ENCODE peak calls at places on chromosomes 7 and 10, in ten cellular contexts. V is fibroblast of the aortic adventitia; U is cardiac fibroblast; O is activated T-cell treated with anti-CD3 and anti-CD28 coated beads, Interleukin-2, amount 50 U/mL, for 4 hours; I is central memory CD8-positive, alpha-beta T cell; L is GM12891; K is CD8-positive, alpha-beta memory T cell; D is GM12878; H is NCI-H1092 treated with DMSO at 0.1 percent for 48 hours; S is fibroblast of the conjunctiva. X is an unnamed sample.

GRCh38 chr7:84085147-84085546 is 109.4 kb downstream of the SEMA3A start:
- DNase-seq in S (no peak), H (no peak), K (no peak), I (no peak), D (no peak), U (peak), O (no peak), V (peak), L (no peak), X (no peak)

GRCh38 chr7:51121945-51122425 is 194.6 kb downstream of the COBL start:
- DNase-seq in S (no peak), H (no peak), L (no peak), K (no peak), I (no peak), O (no peak), D (no peak), U (peak), V (no peak), X (no peak)

GRCh38 chr7:42753917-42754363 is 157.9 kb downstream of the C7orf25 start:
- DNase-seq in I (no peak), U (no peak), K (no peak), H (no peak), V (no peak), L (no peak), D (no peak), O (no peak), S (no peak), X (no peak)

GRCh38 chr7:54260868-54261475 is 281.2 kb upstream of the VSTM2A start:
- DNase-seq in O (no peak), S (peak), I (no peak), K (no peak), U (no peak), L (no peak), H (no peak), D (no peak), V (peak), X (no peak)

GRCh38 chr7:55194522-55194921 is 170.6 kb upstream of the LANCL2 start:
- DNase-seq in K (no peak), I (no peak), O (no peak), S (no peak), L (no peak), V (no peak), D (no peak), H (no peak), U (no peak), X (no peak)

GRCh38 chr7:135159359-135160087 is 11.0 kb downstream of the CYREN start:
- DNase-seq in I (no peak), O (no peak), U (no peak), V (peak), K (no peak), D (no peak), S (no peak), H (no peak), L (no peak), X (no peak)

GRCh38 chr7:2495402-2496309 is 19.5 kb upstream of the GRIFIN start:
- DNase-seq in V (no peak), D (no peak), O (no peak), S (no peak), I (no peak), U (no peak), L (no peak), K (no peak), H (no peak), X (no peak)

GRCh38 chr10:22435650-22436049 is 90.4 kb downstream of the SPAG6 start:
- DNase-seq in O (peak), L (no peak), K (no peak), U (no peak), H (no peak), S (no peak), D (no peak), I (no peak), V (no peak), X (no peak)

GRCh38 chr10:90032519-90032918 is 331.1 kb downstream of the KIF20B start:
- DNase-seq in S (peak), V (no peak), L (no peak), I (no peak), D (no peak), H (no peak), K (no peak), O (no peak), U (peak), X (no peak)

GRCh38 chr10:51986531-51986930 is 287.1 kb upstream of the CSTF2T start:
- DNase-seq in I (no peak), S (no peak), D (no peak), V (no peak), H (no peak), U (no peak), K (no peak), L (no peak), O (no peak), X (no peak)

GRCh38 chr10:103661198-103661950 is 167.9 kb downstream of the NEURL1 start:
- DNase-seq in O (peak), S (peak), H (peak), K (peak), D (no peak), V (peak), I (peak), L (no peak), U (peak), X (peak)

GRCh38 chr7:69062020-69062760 is 536.1 kb upstream of the AUTS2 start:
- DNase-seq in S (peak), K (no peak), L (no peak), U (peak), I (no peak), O (no peak), D (no peak), V (peak), H (no peak), X (no peak)

GRCh38 chr7:150803161-150803860 is 2.7 kb downstream of the TMEM176A start:
- DNase-seq in V (no peak), I (no peak), K (no peak), L (no peak), S (no peak), O (no peak), H (no peak), D (no peak), U (no peak), X (no peak)

GRCh38 chr10:85673270-85673669 is 693.3 kb downstream of the GRID1 start:
- DNase-seq in L (no peak), U (no peak), V (no peak), I (no peak), K (no peak), O (no peak), S (no peak), H (no peak), D (no peak), X (no peak)

GRCh38 chr7:156820445-156821063 is 72.4 kb downstream of the LMBR1 start:
- DNase-seq in D (no peak), U (no peak), L (no peak), S (no peak), V (no peak), H (no peak), K (no peak), I (no peak), O (no peak), X (no peak)

GRCh38 chr7:77811895-77812685 is 13.5 kb downstream of the PHTF2 start:
- DNase-seq in U (peak), S (no peak), I (no peak), V (peak), H (no peak), D (no peak), L (no peak), K (no peak), O (no peak), X (no peak)

GRCh38 chr7:106858618-106859532 is 6.2 kb upstream of the PIK3CG start:
- DNase-seq in L (no peak), U (peak), V (peak), D (no peak), O (no peak), K (no peak), H (peak), S (no peak), I (no peak), X (no peak)

GRCh38 chr10:130024779-130025178 is 60.7 kb upstream of the EBF3 start:
- DNase-seq in O (no peak), H (no peak), L (no peak), I (no peak), D (no peak), U (no peak), V (no peak), S (no peak), K (no peak), X (no peak)

GRCh38 chr10:3235996-3236510 is 63.5 kb upstream of the PITRM1 start:
- DNase-seq in V (no peak), I (no peak), S (no peak), K (no peak), O (no peak), H (no peak), L (no peak), U (no peak), D (no peak), X (no peak)

GRCh38 chr7:51123322-51124021 is 193.1 kb downstream of the COBL start:
- DNase-seq in S (peak), L (no peak), I (no peak), O (peak), V (peak), K (no peak), D (no peak), U (peak), H (no peak), X (peak)

GRCh38 chr7:6159097-6159483 is 113.3 kb downstream of the CYTH3 start:
- DNase-seq in K (no peak), I (no peak), S (no peak), H (no peak), D (no peak), V (no peak), O (no peak), U (no peak), L (no peak), X (no peak)

GRCh38 chr7:158044156-158044823 is 543.3 kb downstream of the PTPRN2 start:
- DNase-seq in V (no peak), L (no peak), K (no peak), H (peak), S (no peak), D (no peak), O (no peak), U (no peak), I (no peak), X (no peak)

GRCh38 chr10:132356621-132357195 is 24.7 kb downstream of the LRRC27 start:
- DNase-seq in I (no peak), U (no peak), H (no peak), O (no peak), K (no peak), D (no peak), V (no peak), L (no peak), S (no peak), X (no peak)

GRCh38 chr10:92486637-92487036 is 87.3 kb downstream of the IDE start:
- DNase-seq in U (peak), I (no peak), K (no peak), D (no peak), H (no peak), O (no peak), L (no peak), V (peak), S (no peak), X (no peak)

GRCh38 chr7:84362828-84363227 is 168.2 kb upstream of the SEMA3A start:
- DNase-seq in S (no peak), H (no peak), O (no peak), I (no peak), K (no peak), V (no peak), U (no peak), D (no peak), L (no peak), X (no peak)

GRCh38 chr10:3538850-3539531 is 246.0 kb downstream of the KLF6 start:
- DNase-seq in O (no peak), D (no peak), I (no peak), V (peak), U (peak), K (no peak), H (no peak), S (peak), L (no peak), X (peak)

GRCh38 chr7:95543312-95543711 is 53.0 kb downstream of the PDK4 start:
- DNase-seq in V (no peak), L (no peak), O (no peak), K (no peak), H (no peak), D (no peak), I (no peak), U (no peak), S (no peak), X (no peak)

GRCh38 chr10:48881937-48882336 is 57.7 kb downstream of the LRRC18 start:
- DNase-seq in O (no peak), I (no peak), H (no peak), U (no peak), L (no peak), K (no peak), V (no peak), D (no peak), S (no peak), X (no peak)

GRCh38 chr7:130266258-130266960 is at the start of gene CPA2:
- DNase-seq in V (no peak), I (no peak), K (no peak), O (no peak), U (no peak), D (no peak), L (no peak), H (no peak), S (no peak), X (no peak)

GRCh38 chr10:11757820-11758463 is 15.8 kb downstream of the ECHDC3 start:
- DNase-seq in L (peak), I (peak), H (peak), K (peak), U (peak), O (peak), S (peak), D (peak), V (peak), X (no peak)

GRCh38 chr7:146864644-146865043 is 748.0 kb downstream of the CNTNAP2 start:
- DNase-seq in V (no peak), O (no peak), I (no peak), S (no peak), K (no peak), D (no peak), L (no peak), H (no peak), U (no peak), X (no peak)